ENCODE peak calls at places on chromosomes 5 and 9, in nine cellular contexts. C is H54, V is heart left ventricle, T is breast epithelium, Y is HepG2, U is adrenal gland, S is suprapubic skin, X is IMR-90, Q is ovary. G is an unnamed sample.

GRCh38 chr5:44266882-44267577 is 122.2 kb downstream of the FGF10 start:
- DNase-seq in V (peak), U (no peak), X (no peak), T (no peak), S (no peak), Q (peak), Y (no peak), C (no peak), G (no peak)

GRCh38 chr5:104170906-104171305 is 608.3 kb upstream of the NUDT12 start:
- DNase-seq in Q (no peak), S (no peak), U (no peak), T (no peak), Y (no peak), C (no peak), V (no peak), X (no peak), G (no peak)

GRCh38 chr5:109907751-109908150 is 218.0 kb downstream of the MAN2A1 start:
- DNase-seq in C (no peak), S (no peak), T (no peak), Y (no peak), X (peak), V (no peak), U (no peak), Q (no peak), G (no peak)

GRCh38 chr9:35108946-35109575 is 6.1 kb upstream of the STOML2 start:
- DNase-seq in S (no peak), Y (no peak), X (no peak), T (no peak), U (no peak), Q (no peak), V (no peak), C (no peak), G (peak)

GRCh38 chr9:3948826-3949578 is 350.9 kb downstream of the GLIS3 start:
- DNase-seq in V (no peak), X (peak), Y (no peak), Q (no peak), S (no peak), C (peak), T (no peak), U (no peak), G (no peak)

GRCh38 chr9:113993838-113994540 is 84.1 kb downstream of the AMBP start:
- DNase-seq in U (peak), T (peak), X (peak), V (peak), Q (peak), S (peak), C (no peak), Y (no peak), G (no peak)

GRCh38 chr5:90644132-90644531 is 85.5 kb downstream of the ADGRV1 start:
- DNase-seq in V (no peak), X (no peak), C (no peak), S (no peak), Y (no peak), T (no peak), Q (no peak), U (no peak), G (no peak)

GRCh38 chr5:180787025-180787424 is 15.6 kb downstream of the MGAT1 start:
- DNase-seq in U (no peak), V (peak), X (peak), Q (no peak), C (no peak), Y (no peak), S (no peak), T (no peak), G (no peak)

GRCh38 chr5:111197523-111197922 is 26.7 kb upstream of the CAMK4 start:
- DNase-seq in S (no peak), Y (peak), X (no peak), U (peak), T (no peak), V (no peak), Q (peak), C (no peak), G (no peak)

GRCh38 chr9:35575478-35575877 is 29.6 kb upstream of the TESK1 start:
- DNase-seq in C (no peak), Q (no peak), Y (no peak), T (no peak), V (no peak), X (no peak), S (no peak), U (no peak), G (no peak)

GRCh38 chr5:38667499-38667776 is 111.0 kb upstream of the LIFR start:
- DNase-seq in T (no peak), V (no peak), U (no peak), Q (no peak), S (no peak), C (no peak), Y (no peak), X (no peak), G (no peak)

GRCh38 chr9:109519366-109519765 is 21.3 kb upstream of the PTPN3 start:
- DNase-seq in T (no peak), X (no peak), C (no peak), U (no peak), V (no peak), S (no peak), Q (no peak), Y (no peak), G (peak)

GRCh38 chr5:142817961-142818431 is 47.8 kb downstream of the ARHGAP26 start:
- DNase-seq in T (peak), X (no peak), Q (no peak), U (no peak), C (no peak), S (no peak), V (peak), Y (no peak), G (no peak)

GRCh38 chr5:33806736-33807442 is 84.9 kb downstream of the ADAMTS12 start:
- DNase-seq in V (no peak), X (peak), U (no peak), C (no peak), Q (no peak), Y (peak), S (no peak), T (no peak), G (no peak)

GRCh38 chr9:91193658-91194391 is 167.9 kb downstream of the AUH start:
- DNase-seq in Q (peak), S (peak), U (peak), T (no peak), Y (peak), V (peak), C (peak), X (peak), G (peak)
- TF ChIP-seq POLR2A in Q (peak), S (no peak), U (peak), T (peak), Y (peak), V (no peak), C (peak), X (peak), G (no peak)

GRCh38 chr9:129319938-129320481 is 141.9 kb upstream of the IER5L start:
- DNase-seq in T (no peak), V (no peak), X (no peak), Q (no peak), U (no peak), C (no peak), S (peak), Y (no peak), G (no peak)
- TF ChIP-seq POLR2A in T (no peak), V (no peak), X (no peak), Q (no peak), U (no peak), C (no peak), S (no peak), Y (no peak), G (no peak)

GRCh38 chr5:139391570-139392323 is 2.0 kb upstream of the MZB1 start:
- DNase-seq in S (no peak), C (peak), X (peak), T (no peak), Y (no peak), Q (peak), U (no peak), V (peak), G (peak)
- TF ChIP-seq POLR2A in S (no peak), C (no peak), X (no peak), T (no peak), Y (no peak), Q (no peak), U (no peak), V (no peak), G (peak)

GRCh38 chr9:131613921-131614320 is 68.6 kb downstream of the PRRT1B start:
- DNase-seq in T (no peak), U (no peak), V (no peak), Y (no peak), Q (no peak), C (no peak), S (no peak), X (no peak), G (no peak)
- TF ChIP-seq POLR2A in T (no peak), U (no peak), V (no peak), Y (no peak), Q (no peak), C (no peak), S (no peak), X (no peak), G (no peak)

DNA sequence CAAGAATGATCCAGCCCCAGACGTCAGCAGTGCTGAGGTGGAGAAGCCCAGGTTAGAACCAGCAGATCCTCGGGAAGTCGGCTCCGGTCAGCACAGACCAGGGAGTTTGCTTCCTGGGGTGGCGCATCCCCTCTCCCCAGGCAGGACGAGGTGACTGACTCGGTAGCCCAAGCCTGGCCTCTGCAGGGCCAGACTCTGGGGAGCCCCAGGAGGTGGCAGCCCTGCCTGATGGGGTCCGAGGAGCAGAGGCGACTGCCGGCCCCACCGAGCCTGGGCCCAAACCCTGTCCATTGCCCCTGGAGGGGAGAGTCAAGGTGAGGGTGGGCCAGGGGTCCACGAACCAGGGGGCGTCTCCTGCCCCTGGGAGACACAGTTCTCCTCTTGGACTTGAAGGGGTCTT is 52.9 kb upstream of the SARDH start:
- DNase-seq in Q (no peak), T (no peak), S (no peak), X (no peak), Y (no peak), U (no peak), V (no peak), C (no peak), G (no peak)
- TF ChIP-seq POLR2A in Q (no peak), T (no peak), S (no peak), X (no peak), Y (no peak), U (no peak), V (no peak), C (no peak), G (no peak)

GRCh38 chr5:56358703-56359428 is 125.7 kb upstream of the ANKRD55 start:
- DNase-seq in Q (peak), C (peak), Y (peak), T (no peak), X (peak), V (peak), U (peak), S (no peak), G (no peak)
- TF ChIP-seq POLR2A in Q (no peak), C (no peak), Y (peak), T (no peak), X (no peak), V (no peak), U (no peak), S (no peak), G (no peak)

G was measured in NB4.